ENCODE peak calls at places on chromosomes 6 and 20, in seven cellular contexts. N, Z, F, V, Q, U and D are unnamed samples.

GRCh38 chr6:149088361-149088760 is 229.2 kb upstream of the TAB2 start:
- DNase-seq in N (no peak), Z (no peak), F (no peak), V (no peak), Q (no peak), U (no peak), D (no peak)

GRCh38 chr6:150672792-150673191 is 73.1 kb downstream of the PLEKHG1 start:
- DNase-seq in N (no peak), Z (no peak), F (no peak), V (no peak), Q (no peak), U (no peak), D (no peak)

GRCh38 chr6:120786682-120787081 is 547.6 kb downstream of the TBC1D32 start:
- DNase-seq in N (no peak), Z (no peak), F (no peak), V (no peak), Q (no peak), U (no peak), D (no peak)

GRCh38 chr20:56665806-56666205 is 36.7 kb downstream of the TFAP2C start:
- DNase-seq in N (no peak), Z (no peak), F (no peak), V (no peak), Q (no peak), U (no peak), D (no peak)

GRCh38 chr6:109330263-109330662 is 52.0 kb downstream of the CD164 start:
- DNase-seq in N (no peak), Z (no peak), F (no peak), V (no peak), Q (no peak), U (no peak), D (no peak)

GRCh38 chr6:3885262-3886036 is 36.3 kb downstream of the FAM50B start:
- DNase-seq in N (no peak), Z (no peak), F (no peak), V (no peak), Q (no peak), U (no peak), D (no peak)

GRCh38 chr20:3229798-3230197 is 9.2 kb downstream of the SLC4A11 start:
- DNase-seq in N (no peak), Z (no peak), F (no peak), V (no peak), Q (no peak), U (no peak), D (no peak)

GRCh38 chr20:22312744-22313346 is 271.5 kb downstream of the FOXA2 start:
- DNase-seq in N (peak; percentile 4), Z (no peak), F (no peak), V (no peak), Q (peak; percentile 18), U (no peak), D (no peak)

GRCh38 chr6:144106206-144106605 is 10.8 kb upstream of the SF3B5 start:
- DNase-seq in N (no peak), Z (no peak), F (no peak), V (no peak), Q (no peak), U (no peak), D (no peak)

GRCh38 chr20:63658749-63659187 is 656 bp downstream of the RTEL1 start:
- DNase-seq in N (peak; percentile 67), Z (no peak), F (no peak), V (no peak), Q (no peak), U (no peak), D (no peak)

GRCh38 chr6:20159781-20160540 is 52.3 kb downstream of the MBOAT1 start:
- DNase-seq in N (peak; percentile 24), Z (no peak), F (no peak), V (no peak), Q (no peak), U (no peak), D (no peak)

GRCh38 chr6:13451181-13451700 is 36.2 kb downstream of the GFOD1 start:
- DNase-seq in N (no peak), Z (no peak), F (no peak), V (no peak), Q (no peak), U (no peak), D (no peak)

GRCh38 chr6:131844243-131844841 is 36.5 kb downstream of the ENPP1 start:
- DNase-seq in N (peak; percentile 87), Z (no peak), F (no peak), V (no peak), Q (no peak), U (no peak), D (no peak)

GRCh38 chr6:82617648-82618047 is 254.0 kb downstream of the TPBG start:
- DNase-seq in N (no peak), Z (no peak), F (peak; percentile 20), V (no peak), Q (no peak), U (no peak), D (no peak)